ENCODE peak calls at places on chromosomes 6 and 20, in five cellular contexts. K, J, L, N and Z are unnamed samples.

GRCh38 chr6:51273228-51273961 is 454.7 kb downstream of the TFAP2B start:
- DNase-seq in K (no peak), J (no peak), L (no peak), N (no peak), Z (no peak)

GRCh38 chr20:23609486-23610109 is 3.9 kb upstream of the CST9 start:
- DNase-seq in K (no peak), J (no peak), L (no peak), N (no peak), Z (no peak)

GRCh38 chr6:170116643-170117042 is 174.2 kb downstream of the DLL1 start:
- DNase-seq in K (no peak), J (peak), L (no peak), N (no peak), Z (no peak)

GRCh38 chr6:106510090-106510970 is 119.0 kb downstream of the RTN4IP1 start:
- DNase-seq in K (peak), J (peak), L (peak), N (peak), Z (no peak)

GRCh38 chr20:10864076-10864672 is 190.4 kb upstream of the JAG1 start:
- DNase-seq in K (peak), J (no peak), L (no peak), N (peak), Z (no peak)

GRCh38 chr6:35489995-35490791 is 6.7 kb downstream of the TEAD3 start:
- DNase-seq in K (peak), J (peak), L (no peak), N (peak), Z (peak)

GRCh38 chr6:48183816-48184215 is 72.8 kb upstream of the PTCHD4 start:
- DNase-seq in K (no peak), J (no peak), L (no peak), N (peak), Z (no peak)

GRCh38 chr20:20235681-20236080 is 132.2 kb upstream of the INSM1 start:
- DNase-seq in K (no peak), J (no peak), L (no peak), N (no peak), Z (no peak)

GRCh38 chr6:43393597-43393996 is 24.1 kb upstream of the ZNF318 start:
- DNase-seq in K (no peak), J (no peak), L (no peak), N (no peak), Z (no peak)

GRCh38 chr6:146912730-146913680 is 291.2 kb upstream of the STXBP5 start:
- DNase-seq in K (no peak), J (no peak), L (no peak), N (peak), Z (no peak)

GRCh38 chr6:32439708-32440214 is at the start of gene HLA-DRA:
- DNase-seq in K (peak), J (no peak), L (peak), N (peak), Z (peak)

GRCh38 chr6:152380993-152381898 is 255.9 kb downstream of the SYNE1 start:
- DNase-seq in K (peak), J (peak), L (no peak), N (peak), Z (peak)

GRCh38 chr6:143368426-143368825 is 82.1 kb downstream of the ADAT2 start:
- DNase-seq in K (peak), J (no peak), L (no peak), N (peak), Z (peak)

GRCh38 chr6:48486876-48487275 is 375.9 kb upstream of the PTCHD4 start:
- DNase-seq in K (no peak), J (no peak), L (no peak), N (peak), Z (no peak)

GRCh38 chr6:134416501-134417154 is 98.7 kb upstream of the SGK1 start:
- DNase-seq in K (peak), J (no peak), L (no peak), N (peak), Z (peak)

GRCh38 chr6:44676826-44677433 is 289.4 kb downstream of the CDC5L start:
- DNase-seq in K (no peak), J (no peak), L (peak), N (peak), Z (no peak)

GRCh38 chr6:7921582-7922199 is 11.1 kb upstream of the TXNDC5 start:
- DNase-seq in K (no peak), J (no peak), L (no peak), N (no peak), Z (no peak)

GRCh38 chr20:6768228-6769185 is 1.0 kb downstream of the BMP2 start:
- DNase-seq in K (peak), J (peak), L (no peak), N (no peak), Z (peak)